ENCODE peak calls at places on chromosomes 13 and 19, in ten cellular contexts. G is transverse colon; C is left lung; R is IMR-90; V is PC-3; D is body of pancreas; L is CD8-positive, alpha-beta T cell; Q is pancreas; K is astrocyte; M is neural progenitor cell. U is an unnamed sample. For H3K27me3, the result is how much of the 10 kb centered on the place peaks cover.

GRCh38 chr13:57946361-57946760 is 314.8 kb downstream of the PCDH17 start:
- DNase-seq in G (no peak), K (no peak), L (no peak), R (no peak), V (no peak), D (no peak), C (no peak), Q (no peak), M (no peak), U (no peak)

GRCh38 chr13:40401911-40402776 is 264.3 kb downstream of the FOXO1 start:
- DNase-seq in Q (peak), M (no peak), D (peak), L (peak), K (peak), G (peak), V (peak), R (peak), C (peak), U (peak)

GRCh38 chr13:110493161-110493593 is 68.3 kb downstream of the RAB20 start:
- DNase-seq in D (no peak), K (no peak), C (no peak), G (no peak), V (no peak), L (no peak), R (no peak), Q (no peak), M (no peak), U (no peak)

GRCh38 chr19:45515081-45515624 is 7.9 kb downstream of the VASP start:
- DNase-seq in L (no peak), D (peak), G (peak), M (no peak), R (no peak), V (no peak), Q (no peak), K (no peak), C (peak), U (peak)

GRCh38 chr13:109784590-109785140 is 1.7 kb downstream of the IRS2 start:
- DNase-seq in G (peak), M (peak), K (peak), D (peak), Q (peak), C (peak), L (peak), V (peak), R (peak), U (no peak)

GRCh38 chr19:18519962-18520847 is 1.7 kb downstream of the ELL start:
- DNase-seq in K (peak), G (peak), V (peak), D (peak), Q (peak), M (peak), C (peak), L (peak), R (peak), U (peak)

GRCh38 chr13:54226866-54227265 is 1198.3 kb downstream of the OLFM4 start:
- DNase-seq in M (no peak), R (no peak), Q (no peak), G (no peak), L (no peak), C (no peak), V (no peak), K (no peak), D (no peak), U (no peak)

GRCh38 chr19:32858559-32858958 is 11.0 kb downstream of the SLC7A9 start:
- DNase-seq in R (no peak), D (no peak), Q (no peak), K (no peak), C (peak), M (no peak), G (no peak), L (no peak), V (no peak), U (no peak)

GRCh38 chr19:56566904-56567273 is 379 bp upstream of the ZNF470 start:
- DNase-seq in C (peak), G (peak), M (no peak), D (peak), Q (peak), R (no peak), V (no peak), K (no peak), L (peak), U (no peak)

GRCh38 chr19:13553880-13554400 is 47.7 kb upstream of the CACNA1A start:
- DNase-seq in Q (no peak), K (no peak), D (no peak), V (no peak), L (no peak), M (no peak), G (no peak), R (no peak), C (no peak), U (no peak)

GRCh38 chr19:53537523-53538377 is at the start of gene ZNF331:
- DNase-seq in Q (peak), V (peak), C (peak), D (peak), R (peak), G (peak), K (peak), L (peak), M (peak), U (peak)

GRCh38 chr19:18408053-18408476 is 10.6 kb upstream of the LRRC25 start:
- DNase-seq in L (no peak), M (peak), V (peak), R (no peak), K (no peak), G (peak), C (peak), Q (no peak), D (peak), U (peak)

GRCh38 chr19:13850910-13851753 is 25.8 kb upstream of the NANOS3 start:
- DNase-seq in C (peak), R (peak), D (peak), K (peak), V (peak), Q (peak), L (no peak), M (no peak), G (peak), U (no peak)

GRCh38 chr19:55273978-55274707 is 5.8 kb downstream of the HSPBP1 start:
- DNase-seq in L (no peak), Q (no peak), R (no peak), V (no peak), K (no peak), D (no peak), G (no peak), C (peak), M (no peak), U (no peak)

GRCh38 chr19:55278391-55279135 is 1.3 kb downstream of the HSPBP1 start:
- DNase-seq in K (no peak), R (no peak), V (no peak), M (no peak), Q (no peak), C (peak), L (no peak), D (no peak), G (no peak), U (no peak)

GRCh38 chr19:55276720-55277430 is 3.0 kb downstream of the HSPBP1 start:
- DNase-seq in V (no peak), D (no peak), R (no peak), M (no peak), Q (no peak), G (no peak), L (no peak), K (no peak), C (peak), U (peak)

GRCh38 chr19:55277494-55277893 is 2.4 kb downstream of the HSPBP1 start:
- DNase-seq in C (peak), D (no peak), V (no peak), Q (no peak), R (no peak), K (no peak), M (no peak), L (no peak), G (no peak), U (no peak)

GRCh38 chr19:55275851-55276719 is 3.8 kb downstream of the HSPBP1 start:
- DNase-seq in C (peak), M (no peak), D (peak), V (no peak), K (no peak), R (no peak), Q (no peak), L (no peak), G (no peak), U (peak)
- H3K4me3 ChIP-seq in C (no peak), M (no peak), D (no peak), V (no peak), K (no peak), R (no peak), Q (no peak), L (no peak), G (no peak), U (peak)

DNA sequence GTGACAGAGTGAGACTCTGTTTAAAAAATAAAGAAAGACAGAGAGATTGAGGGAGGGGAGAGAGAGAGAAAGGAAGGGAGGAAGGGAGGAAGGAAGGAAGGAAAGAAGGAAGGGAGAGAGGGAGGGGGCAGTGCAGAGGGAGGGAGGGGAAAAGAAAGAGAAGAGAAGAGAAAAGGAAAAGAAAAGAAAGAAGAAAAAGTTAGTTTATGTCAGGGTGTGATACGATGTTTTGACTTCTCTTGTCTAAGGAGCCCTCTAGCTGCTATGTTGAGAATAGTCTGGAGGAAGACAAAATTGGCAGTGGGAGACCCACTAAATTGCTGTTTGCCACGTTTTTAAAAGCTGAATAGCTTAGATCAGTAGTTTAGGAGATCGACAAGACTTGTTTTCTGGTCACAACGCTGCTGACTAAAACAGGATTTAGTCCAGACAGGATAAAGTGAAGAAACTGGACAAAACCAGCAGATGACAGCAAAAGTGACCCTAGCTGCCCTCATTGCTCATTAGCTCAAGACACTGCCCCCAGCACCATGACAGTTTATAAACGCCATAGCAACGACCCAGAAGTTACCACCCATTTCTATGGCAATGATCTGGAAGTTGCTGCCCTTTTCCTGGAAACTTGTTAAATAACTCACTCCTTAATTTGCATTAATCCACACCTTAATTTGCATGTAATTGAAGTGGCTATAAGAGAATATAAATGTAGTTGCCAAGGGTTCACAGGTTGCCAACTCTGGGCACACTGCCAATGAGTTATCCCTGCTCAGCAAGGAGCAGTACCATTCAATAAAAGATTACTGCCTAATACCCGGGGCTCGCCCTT is 11.1 kb downstream of the TEX101 start:
- DNase-seq in Q (peak), K (no peak), D (peak), V (peak), M (peak), R (peak), C (no peak), G (peak), L (no peak), U (no peak)
- TF ChIP-seq CTCF in Q (no peak), K (peak), D (peak), V (peak), M (peak), R (peak), C (no peak), G (peak), L (peak), U (peak)

GRCh38 chr19:7866399-7867091 is 7.6 kb downstream of the PRR36 start:
- DNase-seq in R (no peak), K (no peak), G (no peak), L (no peak), M (no peak), V (no peak), D (no peak), Q (no peak), C (no peak), U (no peak)

GRCh38 chr19:7865262-7865911 is 8.8 kb downstream of the PRR36 start:
- DNase-seq in G (no peak), Q (no peak), V (no peak), R (no peak), D (no peak), K (no peak), M (no peak), L (no peak), C (no peak), U (no peak)

GRCh38 chr19:7863971-7864718 is 10.0 kb downstream of the PRR36 start:
- DNase-seq in K (no peak), R (no peak), D (no peak), L (no peak), V (no peak), M (no peak), C (no peak), G (no peak), Q (no peak), U (no peak)

GRCh38 chr19:7863157-7863970 is 10.8 kb downstream of the PRR36 start:
- DNase-seq in V (no peak), G (no peak), C (peak), M (peak), K (no peak), L (no peak), R (no peak), Q (no peak), D (no peak), U (no peak)

DNA sequence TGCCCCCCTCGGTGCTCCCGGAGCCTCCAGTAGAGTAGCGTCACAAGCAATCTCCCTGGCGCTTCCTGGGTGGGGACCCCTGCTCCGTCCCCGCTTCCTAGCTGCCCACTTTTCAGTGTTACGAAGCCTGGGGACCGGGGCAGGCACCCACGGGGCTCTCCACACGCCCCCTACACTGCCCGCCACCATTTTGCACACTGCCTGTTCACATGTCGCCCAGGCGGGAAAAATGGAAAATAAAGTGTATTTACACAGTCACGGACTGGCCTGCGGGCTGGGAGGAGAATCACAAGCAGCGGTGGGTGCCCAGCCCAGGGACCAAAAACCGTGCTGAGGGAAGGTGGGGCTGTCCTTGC is 9.5 kb downstream of the PRR36 start:
- DNase-seq in C (no peak), L (no peak), Q (no peak), K (no peak), R (no peak), D (no peak), M (no peak), V (no peak), G (no peak), U (no peak)
- H3K27me3 ChIP-seq in C (half or more), L (under half), Q (under half), K (under half), R (under half), D (under half), M (half or more), V (under half), G (half or more), U (under half)

DNA sequence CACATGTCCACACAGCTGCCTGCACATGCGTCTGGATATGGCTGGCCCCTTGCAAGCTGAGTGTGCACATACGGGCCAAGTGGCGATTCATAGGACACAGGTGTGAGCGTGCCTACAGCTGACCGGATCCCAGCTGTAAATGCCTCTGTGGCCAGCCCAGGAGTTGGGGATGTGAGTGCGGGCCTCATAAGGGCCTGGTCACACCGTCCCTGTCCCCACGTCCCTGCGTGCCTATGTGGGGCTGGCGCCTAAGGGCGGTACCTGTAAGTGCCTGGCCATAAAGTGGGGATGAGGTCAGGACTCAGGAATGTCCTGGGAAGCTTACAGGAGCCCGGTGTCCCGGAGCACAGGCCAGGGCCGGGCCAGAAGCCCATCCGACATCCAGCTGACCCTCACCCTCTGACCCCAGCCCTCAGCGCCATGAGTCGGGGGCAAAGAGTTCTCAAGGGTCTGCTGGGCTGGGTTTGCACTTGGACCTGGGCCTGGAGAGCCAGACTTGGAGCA is 1.3 kb upstream of the ARHGAP45 start:
- DNase-seq in K (no peak), G (peak), D (no peak), C (peak), V (peak), M (no peak), Q (no peak), L (no peak), R (no peak), U (no peak)
- H3K4me3 ChIP-seq in K (no peak), G (no peak), D (no peak), C (peak), V (peak), M (no peak), Q (no peak), L (no peak), R (no peak), U (no peak)

GRCh38 chr13:45447050-45447661 is 17.6 kb upstream of the COG3 start:
- DNase-seq in L (no peak), Q (no peak), K (no peak), V (no peak), R (no peak), G (no peak), M (no peak), C (no peak), D (peak), U (no peak)
- TF ChIP-seq CTCF in L (no peak), Q (no peak), K (no peak), V (no peak), R (no peak), G (no peak), M (no peak), C (no peak), D (no peak), U (no peak)

GRCh38 chr19:41668315-41668714 is 19.8 kb downstream of the CEACAM7 start:
- DNase-seq in V (no peak), K (no peak), G (no peak), L (no peak), R (no peak), M (no peak), C (no peak), Q (no peak), D (no peak), U (no peak)

GRCh38 chr19:41666075-41666474 is 22.0 kb downstream of the CEACAM7 start:
- DNase-seq in D (no peak), C (no peak), M (no peak), V (no peak), K (no peak), L (no peak), R (no peak), Q (no peak), G (no peak), U (no peak)

GRCh38 chr19:41671481-41671880 is 16.6 kb downstream of the CEACAM7 start:
- DNase-seq in D (no peak), L (no peak), Q (no peak), C (no peak), R (no peak), G (peak), M (no peak), K (no peak), V (no peak), U (no peak)

DNA sequence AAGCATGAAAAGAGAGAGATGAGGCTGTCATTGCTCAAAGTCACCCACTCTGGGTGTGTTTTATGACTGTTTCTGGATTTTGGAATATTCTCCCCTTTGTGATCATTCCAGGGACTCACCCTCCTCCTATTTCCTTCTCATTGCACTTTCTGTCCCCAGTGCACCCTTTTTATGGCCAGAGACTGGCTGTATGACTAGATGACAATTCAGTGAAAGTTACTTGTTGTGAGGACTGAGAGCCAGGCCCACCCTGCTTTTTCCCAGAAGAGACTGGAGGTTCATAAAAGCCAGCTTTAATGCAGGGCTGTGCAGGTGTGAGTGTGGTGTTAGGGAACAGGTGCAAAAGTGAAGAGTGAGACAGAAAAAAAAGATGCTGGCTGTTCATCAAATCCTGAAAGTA is 17.3 kb downstream of the CEACAM7 start:
- DNase-seq in V (no peak), L (no peak), R (no peak), Q (no peak), M (no peak), C (no peak), G (peak), D (no peak), K (no peak), U (no peak)
- H3K27me3 ChIP-seq in V (half or more), L (under half), R (under half), Q (under half), M (under half), C (under half), G (under half), D (under half), K (under half), U (under half)

DNA sequence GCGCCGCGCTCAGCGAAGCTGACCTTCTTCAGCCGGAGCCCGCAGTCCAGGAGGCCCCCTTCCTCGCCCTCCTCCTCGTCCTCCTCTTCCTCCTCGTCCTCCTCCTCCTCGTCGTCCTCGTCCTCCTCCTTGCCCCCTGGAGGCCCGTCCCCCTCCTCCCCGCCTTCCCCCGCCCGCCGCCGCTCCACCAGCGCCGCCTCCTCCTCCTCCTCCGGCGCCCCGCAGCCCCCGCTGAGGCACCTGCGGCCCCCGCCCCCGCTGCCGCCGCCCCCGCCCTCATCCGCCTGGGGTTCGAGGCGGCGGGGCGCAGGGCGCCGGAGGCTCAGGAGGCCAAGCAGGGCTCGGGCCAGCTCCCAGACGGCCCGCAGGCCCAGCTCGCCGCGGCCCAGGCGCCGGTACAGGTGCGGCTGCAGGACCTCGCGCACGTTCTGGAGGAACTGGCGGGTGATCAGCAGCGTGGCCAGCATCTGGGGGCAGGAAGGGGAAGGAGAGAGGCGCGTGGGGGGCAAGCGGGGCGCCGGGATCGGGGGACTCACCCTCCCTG is 6.1 kb downstream of the ANO8 start:
- DNase-seq in V (no peak), Q (no peak), G (no peak), M (peak), C (no peak), D (no peak), L (peak), R (no peak), K (no peak), U (no peak)
- H3K4me3 ChIP-seq in V (no peak), Q (peak), G (peak), M (peak), C (peak), D (peak), L (peak), R (no peak), K (no peak), U (peak)

GRCh38 chr19:57888494-57889231 is at the start of gene ZNF814:
- DNase-seq in Q (peak), V (no peak), M (peak), L (peak), C (peak), K (peak), D (peak), G (peak), R (peak), U (peak)
- TF ChIP-seq CTCF in Q (no peak), V (peak), M (peak), L (peak), C (no peak), K (peak), D (peak), G (peak), R (peak), U (peak)